ENCODE peak calls at places on chromosomes 7 and 10, in six cellular contexts. F is IMR-90, O is OCI-LY7, A is AG04450, E is esophagus squamous epithelium, U is suprapubic skin. R is an unnamed sample.

GRCh38 chr10:70985824-70986336 is 97.5 kb upstream of the PCBD1 start:
- DNase-seq in F (no peak), O (no peak), A (no peak), E (no peak), U (no peak), R (no peak)

GRCh38 chr7:17506090-17506489 is 207.6 kb downstream of the AHR start:
- DNase-seq in F (peak; percentile 13), O (no peak), A (no peak), E (no peak), U (no peak), R (no peak)

GRCh38 chr10:63264852-63265617 is 131.9 kb downstream of the NRBF2 start:
- DNase-seq in F (peak; percentile 68), O (peak; percentile 73), A (no peak), E (no peak), U (no peak), R (no peak)

GRCh38 chr7:4650471-4651047 is 31.5 kb upstream of the FOXK1 start:
- DNase-seq in F (peak; percentile 23), O (no peak), A (no peak), E (no peak), U (no peak), R (peak; percentile 35)

GRCh38 chr7:121624922-121625321 is 228.8 kb upstream of the FAM3C start:
- DNase-seq in F (no peak), O (no peak), A (no peak), E (no peak), U (no peak), R (no peak)

GRCh38 chr10:72687035-72687434 is 4.9 kb upstream of the MCU start:
- DNase-seq in F (no peak), O (no peak), A (no peak), E (no peak), U (no peak), R (no peak)

GRCh38 chr10:115129752-115130151 is 36.6 kb downstream of the ATRNL1 start:
- DNase-seq in F (peak; percentile 37), O (peak; percentile 45), A (peak; percentile 0), E (no peak), U (no peak), R (no peak)

GRCh38 chr10:67923551-67923950 is 39.1 kb downstream of the SIRT1 start:
- DNase-seq in F (no peak), O (no peak), A (no peak), E (no peak), U (no peak), R (no peak)

GRCh38 chr10:43119416-43120115 is 18.7 kb upstream of the CSGALNACT2 start:
- DNase-seq in F (no peak), O (no peak), A (no peak), E (no peak), U (peak; percentile 61), R (no peak)

GRCh38 chr7:2873146-2873545 is 29.0 kb upstream of the GNA12 start:
- DNase-seq in F (no peak), O (no peak), A (no peak), E (no peak), U (no peak), R (no peak)

GRCh38 chr7:137328389-137329120 is 15.0 kb downstream of the PTN start:
- DNase-seq in F (peak; percentile 53), O (no peak), A (peak; percentile 29), E (no peak), U (no peak), R (no peak)

GRCh38 chr10:58642283-58642682 is 129.6 kb downstream of the BICC1 start:
- DNase-seq in F (peak; percentile 50), O (no peak), A (no peak), E (no peak), U (no peak), R (no peak)

GRCh38 chr7:133853706-133854276 is 273.3 kb upstream of the LRGUK start:
- DNase-seq in F (peak; percentile 90), O (peak; percentile 63), A (peak; percentile 61), E (no peak), U (no peak), R (no peak)

GRCh38 chr7:66930341-66930740 is 9.3 kb downstream of the TMEM248 start:
- DNase-seq in F (peak; percentile 40), O (no peak), A (no peak), E (no peak), U (no peak), R (no peak)

GRCh38 chr7:44796034-44796503 is 412 bp upstream of the PPIA start:
- DNase-seq in F (peak; percentile 36), O (peak; percentile 83), A (no peak), E (no peak), U (no peak), R (no peak)

GRCh38 chr7:44799939-44800338 is 3.5 kb downstream of the PPIA start:
- DNase-seq in F (no peak), O (no peak), A (no peak), E (no peak), U (no peak), R (no peak)

GRCh38 chr7:44796504-44797328 is at the start of gene PPIA:
- DNase-seq in F (peak; percentile 98), O (peak; percentile 100), A (peak; percentile 97), E (peak; percentile 87), U (peak; percentile 99), R (peak; percentile 97)

GRCh38 chr7:44798649-44799275 is 2.3 kb downstream of the PPIA start:
- DNase-seq in F (no peak), O (no peak), A (no peak), E (no peak), U (no peak), R (no peak)

GRCh38 chr7:44797329-44798258 is 1.1 kb downstream of the PPIA start:
- DNase-seq in F (peak; percentile 84), O (peak; percentile 88), A (peak; percentile 65), E (peak; percentile 44), U (peak; percentile 94), R (peak; percentile 64)
- TF ChIP-seq CTCF in F (peak; percentile 42), O (peak; percentile 86), A (peak; percentile 48), E (no peak), U (no peak), R (peak; percentile 61)

DNA sequence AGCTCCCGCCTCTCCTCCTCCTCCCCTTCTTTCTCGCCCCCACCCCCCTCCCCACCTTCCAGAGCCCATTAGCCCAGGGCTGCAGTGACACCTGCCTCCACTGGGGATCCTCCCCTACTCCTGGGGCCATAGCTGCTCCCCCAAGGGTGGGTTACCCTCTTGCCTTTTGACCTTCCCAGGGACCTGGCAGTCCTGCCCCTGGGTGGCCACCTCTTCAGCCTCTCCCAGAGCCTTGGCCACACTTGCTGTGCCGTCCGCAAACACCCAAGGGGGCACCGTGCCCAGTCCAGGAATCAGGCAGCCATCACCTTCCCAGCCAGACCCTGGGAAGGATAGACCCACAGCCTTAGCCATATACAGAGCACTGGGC is 19.8 kb upstream of the CLDN4 start:
- DNase-seq in F (no peak), O (no peak), A (no peak), E (no peak), U (peak; percentile 55), R (no peak)
- TF ChIP-seq CTCF in F (no peak), O (no peak), A (no peak), E (no peak), U (no peak), R (no peak)

GRCh38 chr10:128924918-128925317 is 542.1 kb upstream of the MGMT start:
- DNase-seq in F (no peak), O (no peak), A (no peak), E (no peak), U (no peak), R (no peak)

GRCh38 chr10:128921389-128922022 is 545.5 kb upstream of the MGMT start:
- DNase-seq in F (no peak), O (no peak), A (no peak), E (no peak), U (no peak), R (no peak)

GRCh38 chr10:128922172-128922571 is 544.9 kb upstream of the MGMT start:
- DNase-seq in F (no peak), O (no peak), A (no peak), E (no peak), U (peak; percentile 78), R (no peak)

GRCh38 chr10:128926693-128927092 is 540.3 kb upstream of the MGMT start:
- DNase-seq in F (no peak), O (no peak), A (no peak), E (no peak), U (no peak), R (no peak)

GRCh38 chr10:128922619-128923018 is 544.4 kb upstream of the MGMT start:
- DNase-seq in F (no peak), O (no peak), A (no peak), E (no peak), U (no peak), R (no peak)
- TF ChIP-seq CTCF in F (no peak), O (no peak), A (no peak), E (no peak), U (no peak), R (no peak)

DNA sequence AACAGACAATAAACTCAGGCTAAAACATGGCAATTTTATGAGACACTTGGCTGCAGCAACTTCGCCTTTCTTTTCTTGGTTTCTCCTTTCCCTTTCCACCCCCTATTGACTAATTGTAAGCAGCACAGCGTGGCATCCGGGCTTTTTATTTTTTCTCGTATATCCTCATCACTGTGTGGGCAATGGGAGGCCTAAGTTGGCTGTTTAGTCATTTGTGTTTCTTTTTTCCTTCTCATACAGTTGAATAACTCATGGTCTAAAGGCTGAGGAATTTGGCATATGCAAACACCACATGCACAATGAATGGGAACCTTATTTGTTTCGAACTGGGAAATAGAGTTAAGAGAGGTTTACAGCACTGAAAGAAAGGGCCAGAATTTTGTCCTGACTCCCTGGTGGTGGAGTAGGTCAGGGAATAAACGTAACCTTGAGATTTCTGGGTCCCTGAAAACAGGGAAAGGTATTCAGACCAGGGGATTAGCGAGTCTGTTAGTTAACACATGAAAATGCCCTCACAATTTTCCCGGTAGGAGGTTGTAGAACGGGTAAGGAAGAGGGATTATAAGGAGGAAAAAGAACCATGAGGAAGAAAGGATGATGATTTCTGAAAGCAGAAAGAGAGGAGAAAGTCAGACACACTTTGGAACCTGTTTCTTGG is 858.3 kb downstream of the KCNMA1 start:
- DNase-seq in F (peak; percentile 23), O (no peak), A (no peak), E (no peak), U (no peak), R (no peak)
- TF ChIP-seq CTCF in F (peak; percentile 10), O (no peak), A (no peak), E (no peak), U (no peak), R (peak; percentile 27)

GRCh38 chr10:26647602-26648244 is 49.8 kb upstream of the PDSS1 start:
- DNase-seq in F (no peak), O (no peak), A (no peak), E (no peak), U (no peak), R (no peak)
- TF ChIP-seq CTCF in F (no peak), O (no peak), A (no peak), E (no peak), U (no peak), R (no peak)

GRCh38 chr7:88219781-88220747 is at the start of gene SRI:
- DNase-seq in F (peak; percentile 72), O (peak; percentile 87), A (peak; percentile 55), E (peak; percentile 55), U (peak; percentile 91), R (peak; percentile 85)
- TF ChIP-seq CTCF in F (peak; percentile 60), O (peak; percentile 72), A (peak; percentile 52), E (peak; percentile 84), U (peak; percentile 57), R (no peak)

R was measured in progenitor cell of endocrine pancreas.